ENCODE peak calls at places on chromosomes 4 and X, in five cellular contexts. P, C, X, J and D are unnamed samples.

GRCh38 chr4:143421609-143422008 is 84.9 kb downstream of the GAB1 start:
- DNase-seq in P (no peak), X (no peak), J (no peak), C (no peak), D (no peak)

GRCh38 chrX:10628906-10629305 is 8.5 kb upstream of the MID1 start:
- DNase-seq in X (no peak), C (no peak), J (no peak), P (no peak), D (no peak)

GRCh38 chr4:153465922-153466636 is at the start of gene TMEM131L:
- DNase-seq in X (peak), C (peak), P (peak), J (peak), D (peak)

GRCh38 chr4:144905286-144905685 is 192.7 kb downstream of the ANAPC10 start:
- DNase-seq in X (no peak), C (no peak), P (no peak), J (peak), D (no peak)

GRCh38 chr4:30386266-30386895 is 333.8 kb upstream of the PCDH7 start:
- DNase-seq in C (no peak), P (no peak), J (no peak), X (peak), D (no peak)

GRCh38 chr4:110193822-110194761 is 4.3 kb downstream of the ELOVL6 start:
- DNase-seq in J (peak), X (peak), P (peak), C (peak), D (peak)

GRCh38 chr4:82469776-82470345 is 39.5 kb downstream of the ENOPH1 start:
- DNase-seq in P (no peak), X (peak), J (no peak), C (no peak), D (no peak)

GRCh38 chr4:33386761-33387160 is 2666.6 kb downstream of the PCDH7 start:
- DNase-seq in P (no peak), C (no peak), X (no peak), J (peak), D (no peak)

GRCh38 chr4:133856736-133857355 is 344.7 kb downstream of the PABPC4L start:
- DNase-seq in X (peak), C (no peak), P (no peak), J (no peak), D (no peak)

GRCh38 chr4:21882050-21882839 is 66.3 kb downstream of the KCNIP4 start:
- DNase-seq in P (no peak), C (no peak), J (no peak), X (peak), D (no peak)

DNA sequence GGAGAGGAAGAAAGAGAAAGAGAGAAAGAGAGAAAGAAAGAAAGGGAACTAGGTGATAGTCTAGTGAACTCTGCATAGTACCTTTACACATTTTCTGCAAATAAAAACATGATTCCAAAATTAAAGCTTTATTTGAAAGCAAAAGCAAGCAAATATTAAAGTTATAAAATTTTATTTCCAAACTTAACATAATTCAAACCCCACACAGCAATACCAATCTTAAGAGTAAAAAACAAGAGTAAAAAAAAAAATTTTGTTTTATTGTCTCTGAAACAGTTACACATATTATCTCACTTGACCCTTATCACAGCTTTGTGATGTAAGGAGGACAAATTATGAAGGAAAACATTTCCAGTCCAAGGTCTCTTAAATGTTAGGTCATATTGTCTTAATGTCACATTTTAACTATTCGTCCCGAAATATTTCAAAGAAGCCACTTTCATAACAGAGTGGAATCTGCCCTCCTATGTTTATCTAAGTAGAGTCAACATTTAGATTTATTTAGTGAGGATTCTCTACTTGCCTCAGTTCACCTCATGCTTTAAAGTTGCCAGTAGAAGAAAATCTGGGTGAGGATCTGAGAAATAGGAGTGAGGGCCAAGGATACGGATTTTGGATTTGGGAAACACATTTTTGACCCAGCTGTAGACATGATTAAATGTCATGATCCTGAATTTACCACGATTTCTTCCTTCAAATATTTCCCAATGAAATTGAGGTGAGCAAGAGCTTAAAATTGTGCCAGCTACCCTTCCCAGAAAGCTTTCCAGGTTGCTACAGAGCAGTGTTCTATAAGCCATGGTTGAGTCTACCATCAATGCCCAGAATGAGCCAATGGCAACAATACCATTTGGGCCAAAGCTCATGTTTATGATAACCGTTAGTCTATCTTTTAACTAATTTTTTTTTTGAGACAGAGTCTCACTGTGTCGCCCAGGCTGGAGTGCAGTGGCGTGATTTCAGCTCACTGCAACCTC is 7.5 kb upstream of the FGA start:
- DNase-seq in J (no peak), C (no peak), X (no peak), P (no peak), D (no peak)
- H3K27ac ChIP-seq in J (no peak), C (no peak), X (no peak), P (no peak), D (no peak)

GRCh38 chr4:170087163-170087700 is 2.5 kb downstream of the AADAT start:
- DNase-seq in C (no peak), J (no peak), X (no peak), P (no peak), D (no peak)

GRCh38 chr4:170090667-170091052 is 904 bp upstream of the AADAT start:
- DNase-seq in P (no peak), C (no peak), J (no peak), X (peak), D (no peak)

GRCh38 chr4:170089743-170090666 is at the start of gene AADAT:
- DNase-seq in P (no peak), C (peak), X (peak), J (peak), D (peak)

GRCh38 chr4:170089274-170089742 is 448 bp downstream of the AADAT start:
- DNase-seq in J (peak), P (no peak), X (peak), C (peak), D (peak)

DNA sequence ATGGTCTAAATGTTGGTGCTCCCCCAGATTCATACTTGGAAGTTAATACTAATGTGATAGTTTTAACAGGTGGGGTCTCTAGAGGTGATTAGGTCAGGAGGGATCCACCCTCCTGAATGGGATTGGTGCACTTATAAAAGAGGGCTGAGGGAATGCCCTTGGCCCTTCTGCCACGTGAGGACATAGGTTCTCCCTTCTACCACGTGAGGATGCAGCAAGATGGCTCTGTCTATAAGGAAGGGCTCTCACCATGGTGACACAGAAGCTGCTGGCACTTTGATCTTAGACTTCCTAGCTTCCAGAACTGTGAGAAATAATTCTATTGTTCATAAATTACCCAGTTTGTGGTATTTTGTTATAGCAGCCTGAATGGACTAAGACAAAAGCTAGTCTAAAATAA is 1.1 kb downstream of the AADAT start:
- DNase-seq in J (no peak), P (no peak), X (no peak), C (no peak), D (no peak)
- H3K27ac ChIP-seq in J (no peak), P (no peak), X (no peak), C (no peak), D (no peak)

GRCh38 chr4:121801715-121802075 is 572 bp downstream of the EXOSC9 start:
- DNase-seq in C (no peak), P (no peak), J (no peak), X (no peak), D (no peak)

GRCh38 chr4:121800961-121801714 is at the start of gene EXOSC9:
- DNase-seq in J (peak), X (peak), P (peak), C (peak), D (peak)

GRCh38 chr4:121800638-121800960 is 524 bp upstream of the EXOSC9 start:
- DNase-seq in P (no peak), J (no peak), X (no peak), C (no peak), D (no peak)

GRCh38 chr4:121799208-121799823 is 1.8 kb upstream of the EXOSC9 start:
- DNase-seq in X (no peak), J (no peak), C (no peak), P (no peak), D (no peak)

GRCh38 chr4:121799888-121800501 is 1.1 kb upstream of the EXOSC9 start:
- DNase-seq in X (no peak), C (no peak), J (no peak), P (no peak), D (no peak)
- H3K27ac ChIP-seq in X (no peak), C (peak), J (no peak), P (peak), D (peak)

GRCh38 chrX:45669715-45670360 is 469.2 kb upstream of the DIPK2B start:
- DNase-seq in C (no peak), X (peak), P (no peak), J (no peak), D (no peak)
- H3K27ac ChIP-seq in C (no peak), X (peak), P (no peak), J (no peak), D (no peak)

GRCh38 chr4:18578307-18578706 is 556.8 kb upstream of the LCORL start:
- DNase-seq in P (no peak), J (no peak), X (no peak), C (no peak), D (no peak)

GRCh38 chr4:18582841-18583240 is 561.3 kb upstream of the LCORL start:
- DNase-seq in P (no peak), X (no peak), J (no peak), C (no peak), D (no peak)

DNA sequence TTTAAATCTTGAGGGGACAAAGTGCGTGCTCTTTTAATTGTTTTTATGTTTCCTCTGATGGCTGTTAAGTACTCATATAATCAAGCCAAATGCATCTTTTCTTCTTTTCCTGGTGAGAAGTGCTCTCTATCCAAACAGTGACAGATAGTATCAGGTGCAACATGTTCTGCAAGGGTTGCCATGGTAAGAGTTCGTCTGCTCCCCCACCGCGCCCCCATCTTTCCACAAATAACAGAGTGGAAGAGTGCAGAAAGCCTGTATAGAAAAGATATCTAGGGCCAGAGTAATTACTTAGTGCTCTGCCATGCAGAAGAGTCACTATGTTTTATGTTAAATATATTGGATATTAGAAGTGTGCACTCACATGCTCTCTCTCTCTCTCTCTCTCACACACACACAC is 557.7 kb upstream of the LCORL start:
- DNase-seq in J (no peak), X (no peak), C (no peak), P (no peak), D (no peak)
- H3K27ac ChIP-seq in J (no peak), X (no peak), C (no peak), P (no peak), D (no peak)

GRCh38 chr4:48668254-48669017 is 111.6 kb downstream of the FRYL start:
- DNase-seq in J (no peak), X (no peak), P (no peak), C (no peak), D (no peak)

GRCh38 chr4:48667148-48667547 is 112.9 kb downstream of the FRYL start:
- DNase-seq in X (no peak), P (no peak), C (no peak), J (no peak), D (no peak)

GRCh38 chr4:48669086-48669485 is 111.0 kb downstream of the FRYL start:
- DNase-seq in P (no peak), J (no peak), C (no peak), X (no peak), D (no peak)

GRCh38 chr4:48665555-48666186 is 114.4 kb downstream of the FRYL start:
- DNase-seq in X (peak), J (no peak), C (no peak), P (no peak), D (no peak)

DNA sequence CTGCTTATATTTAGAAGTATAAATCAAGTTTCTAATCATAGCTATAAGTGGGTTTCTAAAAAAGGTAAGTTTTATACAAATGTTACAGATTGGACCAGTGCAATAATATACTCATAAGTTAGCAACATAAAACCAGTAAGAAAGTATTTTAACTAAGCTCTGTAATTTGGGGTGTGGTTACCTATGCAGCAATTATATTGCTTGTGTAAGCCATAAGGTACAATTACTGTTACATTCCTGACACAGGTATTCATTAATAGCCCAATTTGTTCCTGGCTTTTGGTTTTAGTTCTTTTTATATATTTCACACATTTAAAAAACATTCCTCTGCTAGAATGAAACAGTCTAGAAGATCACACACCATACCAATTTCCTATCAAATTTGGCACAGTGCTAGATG is 115.1 kb downstream of the FRYL start:
- DNase-seq in J (no peak), X (no peak), C (no peak), P (no peak), D (no peak)
- H3K27ac ChIP-seq in J (no peak), X (no peak), C (no peak), P (no peak), D (no peak)

GRCh38 chrX:13491061-13491460 is 78.3 kb upstream of the EGFL6 start:
- DNase-seq in P (no peak), C (no peak), J (no peak), X (no peak), D (no peak)

GRCh38 chrX:13487731-13488505 is 81.5 kb upstream of the EGFL6 start:
- DNase-seq in X (peak), C (peak), J (peak), P (peak), D (peak)

GRCh38 chrX:13489451-13489850 is 80.0 kb upstream of the EGFL6 start:
- DNase-seq in C (no peak), P (no peak), J (no peak), X (peak), D (no peak)

GRCh38 chrX:13485167-13485566 is 84.2 kb upstream of the EGFL6 start:
- DNase-seq in P (no peak), C (no peak), J (no peak), X (no peak), D (no peak)

DNA sequence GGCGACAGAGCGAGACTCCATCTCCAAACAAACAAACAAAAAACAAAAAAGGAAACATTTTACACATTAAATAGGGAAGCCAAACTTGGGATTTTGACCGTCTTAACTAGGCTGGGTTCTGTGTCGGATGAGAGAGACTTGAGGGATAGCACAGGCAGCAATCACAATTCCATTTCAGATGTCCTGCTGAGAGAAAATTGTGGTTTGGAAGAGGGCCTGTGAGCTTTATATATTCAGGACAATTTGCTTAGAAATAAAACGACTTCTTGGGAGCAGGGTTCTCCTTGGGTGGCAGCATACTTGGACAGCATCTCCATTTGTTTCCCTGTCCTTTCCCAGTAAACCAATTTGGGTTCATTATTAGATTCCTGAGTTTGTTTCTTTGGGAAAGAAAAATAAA is 80.7 kb upstream of the EGFL6 start:
- DNase-seq in C (no peak), J (no peak), X (no peak), P (no peak), D (no peak)
- H3K27ac ChIP-seq in C (peak), J (no peak), X (peak), P (no peak), D (no peak)

GRCh38 chr4:168817418-168817817 is 192.6 kb downstream of the CBR4 start:
- DNase-seq in X (no peak), C (no peak), P (no peak), J (no peak), D (no peak)
- H3K27ac ChIP-seq in X (peak), C (peak), P (no peak), J (no peak), D (peak)